ENCODE peak calls at places on chromosomes 3 and 15, in nine cellular contexts. A is GM23248; V is AG09309; Y is glutamatergic neuron; F is fibroblast of lung; T is CD8-positive, alpha-beta memory T cell; Q is HEK293T; S is HTR-8/SVneo; Z is MV-4-11. N is an unnamed sample.

GRCh38 chr15:25182736-25183445 is 228.1 kb downstream of the SNRPN start:
- DNase-seq in Q (no peak), A (no peak), T (no peak), F (no peak), Z (no peak), Y (peak; percentile 7), V (no peak), S (no peak), N (no peak)

GRCh38 chr15:48868549-48868948 is 9.4 kb upstream of the EID1 start:
- DNase-seq in Z (peak; percentile 14), V (peak; percentile 46), A (peak; percentile 68), T (no peak), F (peak; percentile 70), Y (no peak), Q (no peak), S (peak; percentile 35), N (no peak)

GRCh38 chr3:112633191-112633590 is 7.8 kb downstream of the CCDC80 start:
- DNase-seq in F (no peak), Z (peak; percentile 70), Y (no peak), A (peak; percentile 26), Q (no peak), T (no peak), S (no peak), V (no peak), N (no peak)

GRCh38 chr3:98971183-98971681 is 69.7 kb upstream of the DCBLD2 start:
- DNase-seq in Z (no peak), T (no peak), S (peak; percentile 53), Y (no peak), A (peak; percentile 87), F (peak; percentile 53), V (no peak), Q (no peak), N (no peak)

GRCh38 chr3:123678108-123678511 is 93.3 kb upstream of the HACD2 start:
- DNase-seq in S (peak; percentile 45), T (no peak), Y (no peak), A (peak; percentile 85), Q (no peak), F (peak; percentile 88), Z (no peak), V (peak; percentile 78), N (no peak)

GRCh38 chr3:141051641-141052569 is 758 bp downstream of the SPSB4 start:
- DNase-seq in Z (no peak), S (peak; percentile 48), V (no peak), F (peak; percentile 35), Q (peak; percentile 40), Y (peak; percentile 79), A (no peak), T (no peak), N (no peak)

GRCh38 chr15:68643216-68643830 is 64.5 kb downstream of the CORO2B start:
- DNase-seq in Q (no peak), V (no peak), S (no peak), T (no peak), Z (no peak), Y (no peak), F (no peak), A (no peak), N (no peak)

GRCh38 chr15:29089731-29090616 is 179.6 kb downstream of the NSMCE3 start:
- DNase-seq in A (no peak), T (no peak), Q (no peak), Y (no peak), Z (peak; percentile 34), V (no peak), S (peak; percentile 13), F (peak; percentile 39), N (peak; percentile 15)

GRCh38 chr3:31565288-31565687 is 32.6 kb downstream of the STT3B start:
- DNase-seq in Q (no peak), V (no peak), T (no peak), Z (peak; percentile 79), S (no peak), A (peak; percentile 8), Y (no peak), F (no peak), N (no peak)

GRCh38 chr3:152272771-152273242 is 4.1 kb downstream of the MBNL1 start:
- DNase-seq in F (peak; percentile 84), T (no peak), Q (no peak), V (peak; percentile 49), S (no peak), Y (no peak), Z (peak; percentile 74), A (peak; percentile 87), N (no peak)

GRCh38 chr15:93066834-93067648 is 22.0 kb downstream of the RGMA start:
- DNase-seq in V (no peak), S (no peak), A (no peak), F (no peak), Z (no peak), Y (no peak), T (no peak), Q (no peak), N (no peak)

GRCh38 chr3:66923991-66924390 is 74.1 kb upstream of the KBTBD8 start:
- DNase-seq in F (no peak), Y (no peak), V (no peak), A (no peak), Q (no peak), S (no peak), T (no peak), Z (peak; percentile 50), N (no peak)

GRCh38 chr3:123324880-123325765 is 123.4 kb downstream of the SEC22A start:
- DNase-seq in V (no peak), S (no peak), Z (no peak), F (no peak), T (no peak), Q (no peak), A (no peak), Y (no peak), N (no peak)

GRCh38 chr3:129106320-129106719 is 15.3 kb downstream of the RAB43 start:
- DNase-seq in Q (no peak), T (no peak), F (no peak), Z (no peak), A (no peak), S (no peak), Y (no peak), V (no peak), N (no peak)

GRCh38 chr3:193825617-193826016 is 232.6 kb downstream of the OPA1 start:
- DNase-seq in Z (no peak), Q (no peak), S (no peak), F (no peak), A (no peak), V (no peak), Y (no peak), T (no peak), N (no peak)

GRCh38 chr15:89971592-89971997 is 29.5 kb upstream of the ZNF710 start:
- DNase-seq in Q (peak; percentile 89), F (peak; percentile 54), Z (peak; percentile 15), A (peak; percentile 78), T (peak; percentile 17), Y (peak; percentile 78), V (peak; percentile 18), S (peak; percentile 59), N (peak; percentile 81)

GRCh38 chr3:157700405-157700804 is 197.2 kb upstream of the VEPH1 start:
- DNase-seq in Z (no peak), T (no peak), Y (no peak), A (no peak), V (no peak), Q (peak; percentile 20), F (no peak), S (no peak), N (no peak)

GRCh38 chr15:72098076-72098475 is 19.9 kb downstream of the MYO9A start:
- DNase-seq in A (no peak), Z (no peak), T (no peak), V (no peak), Y (no peak), F (no peak), S (no peak), Q (no peak), N (no peak)

GRCh38 chr3:69881756-69882428 is 117.6 kb upstream of the SAMMSON start:
- DNase-seq in Q (no peak), Y (no peak), F (peak; percentile 8), S (no peak), V (no peak), Z (no peak), A (no peak), T (no peak), N (no peak)

GRCh38 chr3:183551930-183552329 is 3.6 kb downstream of the KLHL6 start:
- DNase-seq in T (no peak), F (no peak), Y (no peak), V (no peak), Q (no peak), S (no peak), Z (peak; percentile 62), A (no peak), N (no peak)

GRCh38 chr3:76040946-76041345 is 255.6 kb upstream of the ZNF717 start:
- DNase-seq in S (peak; percentile 20), Z (no peak), A (peak; percentile 63), Q (no peak), Y (no peak), F (peak; percentile 35), T (no peak), V (peak; percentile 35), N (no peak)

GRCh38 chr15:69906256-69907185 is 191.2 kb downstream of the TLE3 start:
- DNase-seq in S (peak; percentile 58), Q (no peak), Y (no peak), F (no peak), A (no peak), V (no peak), Z (no peak), T (no peak), N (no peak)

N was measured in left colon.